ENCODE peak calls at places on chromosome 20, in four cellular contexts. Z is hepatocyte, I is GM23338, B is SK-N-SH. R is an unnamed sample.

GRCh38 chr20:39356913-39357312 is 394.8 kb downstream of the DHX35 start:
- DNase-seq in Z (no peak), I (no peak), B (no peak), R (no peak)

GRCh38 chr20:53778736-53779135 is 185.1 kb upstream of the ZNF217 start:
- DNase-seq in Z (no peak), I (no peak), B (no peak), R (no peak)

GRCh38 chr20:13469262-13469661 is 169.5 kb downstream of the TASP1 start:
- DNase-seq in Z (no peak), I (no peak), B (no peak), R (no peak)

GRCh38 chr20:31972481-31973386 is 4.8 kb downstream of the XKR7 start:
- DNase-seq in Z (no peak), I (peak; percentile 55), B (no peak), R (no peak)

GRCh38 chr20:23246682-23247664 is 103.6 kb upstream of the NXT1 start:
- DNase-seq in Z (no peak), I (no peak), B (no peak), R (no peak)

GRCh38 chr20:57097245-57097935 is 169.1 kb downstream of the BMP7 start:
- DNase-seq in Z (no peak), I (no peak), B (no peak), R (no peak)

GRCh38 chr20:9241232-9241692 is 172.4 kb downstream of the PLCB4 start:
- DNase-seq in Z (no peak), I (no peak), B (no peak), R (peak; percentile 88)

GRCh38 chr20:63312690-63313348 is 19.8 kb downstream of the COL20A1 start:
- DNase-seq in Z (no peak), I (no peak), B (no peak), R (no peak)

GRCh38 chr20:8749986-8750385 is 318.9 kb upstream of the PLCB4 start:
- DNase-seq in Z (no peak), I (no peak), B (no peak), R (peak; percentile 33)

GRCh38 chr20:11687546-11688292 is 230.0 kb upstream of the BTBD3 start:
- DNase-seq in Z (peak; percentile 69), I (no peak), B (no peak), R (peak; percentile 75)

GRCh38 chr20:59123677-59124060 is 40.0 kb upstream of the ZNF831 start:
- DNase-seq in Z (no peak), I (no peak), B (no peak), R (no peak)

GRCh38 chr20:59825563-59825920 is 107.9 kb downstream of the SYCP2 start:
- DNase-seq in Z (no peak), I (no peak), B (no peak), R (no peak)

GRCh38 chr20:24163501-24163900 is 174.9 kb upstream of the GGTLC1 start:
- DNase-seq in Z (no peak), I (no peak), B (no peak), R (no peak)

GRCh38 chr20:11919571-11919970 is 1.9 kb downstream of the BTBD3 start:
- DNase-seq in Z (no peak), I (no peak), B (no peak), R (no peak)

GRCh38 chr20:35870541-35871307 is 83.6 kb downstream of the SCAND1 start:
- DNase-seq in Z (no peak), I (no peak), B (no peak), R (no peak)

GRCh38 chr20:45211569-45212474 is 5.0 kb downstream of the SEMG1 start:
- DNase-seq in Z (no peak), I (peak; percentile 33), B (no peak), R (no peak)

GRCh38 chr20:52983726-52984450 is 11.7 kb downstream of the TSHZ2 start:
- DNase-seq in Z (no peak), I (peak; percentile 54), B (no peak), R (no peak)

GRCh38 chr20:56360899-56361199 is 2.1 kb downstream of the FAM210B start:
- DNase-seq in Z (no peak), I (no peak), B (no peak), R (no peak)

GRCh38 chr20:24934716-24935115 is 14.4 kb upstream of the CST7 start:
- DNase-seq in Z (no peak), I (no peak), B (no peak), R (no peak)

GRCh38 chr20:35283441-35284266 is 918 bp downstream of the EIF6 start:
- DNase-seq in Z (no peak), I (no peak), B (no peak), R (no peak)

GRCh38 chr20:50859161-50859560 is 64.3 kb downstream of the BCAS4 start:
- DNase-seq in Z (no peak), I (no peak), B (no peak), R (no peak)
- H4K20me1 ChIP-seq in Z (no peaks in the 10 kb centered on the region), I (no peaks in the 10 kb centered on the region), B (no peaks in the 10 kb centered on the region), R (no peaks in the 10 kb centered on the region)

GRCh38 chr20:50381771-50382593 is 128.2 kb upstream of the PTPN1 start:
- DNase-seq in Z (no peak), I (no peak), B (no peak), R (no peak)
- H3K4me3 ChIP-seq in Z (no peak overlapping the region), I (no peak overlapping the region), B (no peak overlapping the region), R (no peak overlapping the region)

GRCh38 chr20:3209946-3210317 is 634 bp downstream of the ITPA start:
- DNase-seq in Z (no peak), I (no peak), B (no peak), R (no peak)
- TF ChIP-seq EZH2phosphoT487 in Z (no peak), I (no peak), B (no peak), R (no peak)

GRCh38 chr20:49183444-49183843 is 4.7 kb downstream of the STAU1 start:
- DNase-seq in Z (no peak), I (no peak), B (no peak), R (no peak)

GRCh38 chr20:49187330-49188100 is 619 bp downstream of the STAU1 start:
- DNase-seq in Z (peak; percentile 59), I (peak; percentile 58), B (peak; percentile 77), R (no peak)

GRCh38 chr20:49184691-49185070 is 3.5 kb downstream of the STAU1 start:
- DNase-seq in Z (no peak), I (no peak), B (no peak), R (no peak)

GRCh38 chr20:49186535-49187329 is 1.4 kb downstream of the STAU1 start:
- DNase-seq in Z (peak; percentile 81), I (peak; percentile 35), B (peak; percentile 39), R (peak; percentile 76)

DNA sequence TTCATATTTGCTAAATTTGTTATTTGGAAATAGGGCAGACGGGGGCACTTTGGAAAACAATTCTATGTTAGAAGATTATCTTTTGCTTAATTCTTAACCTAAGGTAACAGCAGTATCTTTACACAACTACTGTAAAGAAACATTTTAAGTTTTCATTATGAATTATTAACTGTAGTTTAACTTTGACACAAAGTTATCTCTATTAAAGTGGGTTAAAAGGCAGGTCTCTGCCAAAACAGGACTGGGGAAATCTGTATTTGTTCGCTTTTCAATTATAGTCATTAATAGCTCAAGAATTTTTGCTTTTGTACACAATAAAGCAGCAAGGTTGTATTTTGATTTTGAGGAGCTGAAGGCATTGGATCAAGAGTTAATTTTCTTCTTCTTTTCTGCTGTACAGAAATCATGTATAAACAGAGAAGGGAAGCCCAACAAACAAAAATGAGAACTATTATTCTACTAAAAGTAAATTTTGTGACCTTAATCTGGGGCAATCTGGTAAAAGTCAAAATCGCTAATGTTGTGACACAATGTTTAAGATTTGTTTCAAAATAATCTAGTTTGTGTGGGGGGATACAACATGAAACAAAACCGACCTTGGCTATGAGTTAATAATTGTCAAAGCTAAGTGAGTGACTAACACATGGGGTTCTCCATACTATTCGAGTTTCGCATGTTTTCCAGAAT is 2.9 kb downstream of the STAU1 start:
- DNase-seq in Z (no peak), I (no peak), B (no peak), R (no peak)
- H4K20me1 ChIP-seq in Z (peaks cover 66% of the 10 kb centered on the region), I (peaks cover 62% of the 10 kb centered on the region), B (peaks cover 71% of the 10 kb centered on the region), R (peaks cover 38% of the 10 kb centered on the region)

GRCh38 chr20:50379991-50380696 is 130.0 kb upstream of the PTPN1 start:
- DNase-seq in Z (no peak), I (no peak), B (no peak), R (no peak)

GRCh38 chr20:50380697-50381040 is 129.5 kb upstream of the PTPN1 start:
- DNase-seq in Z (peak; percentile 32), I (peak; percentile 22), B (peak; percentile 81), R (peak; percentile 71)

GRCh38 chr20:50381053-50381732 is 129.0 kb upstream of the PTPN1 start:
- DNase-seq in Z (no peak), I (no peak), B (no peak), R (no peak)

GRCh38 chr20:50378170-50379000 is 131.8 kb upstream of the PTPN1 start:
- DNase-seq in Z (no peak), I (no peak), B (no peak), R (peak; percentile 77)

DNA sequence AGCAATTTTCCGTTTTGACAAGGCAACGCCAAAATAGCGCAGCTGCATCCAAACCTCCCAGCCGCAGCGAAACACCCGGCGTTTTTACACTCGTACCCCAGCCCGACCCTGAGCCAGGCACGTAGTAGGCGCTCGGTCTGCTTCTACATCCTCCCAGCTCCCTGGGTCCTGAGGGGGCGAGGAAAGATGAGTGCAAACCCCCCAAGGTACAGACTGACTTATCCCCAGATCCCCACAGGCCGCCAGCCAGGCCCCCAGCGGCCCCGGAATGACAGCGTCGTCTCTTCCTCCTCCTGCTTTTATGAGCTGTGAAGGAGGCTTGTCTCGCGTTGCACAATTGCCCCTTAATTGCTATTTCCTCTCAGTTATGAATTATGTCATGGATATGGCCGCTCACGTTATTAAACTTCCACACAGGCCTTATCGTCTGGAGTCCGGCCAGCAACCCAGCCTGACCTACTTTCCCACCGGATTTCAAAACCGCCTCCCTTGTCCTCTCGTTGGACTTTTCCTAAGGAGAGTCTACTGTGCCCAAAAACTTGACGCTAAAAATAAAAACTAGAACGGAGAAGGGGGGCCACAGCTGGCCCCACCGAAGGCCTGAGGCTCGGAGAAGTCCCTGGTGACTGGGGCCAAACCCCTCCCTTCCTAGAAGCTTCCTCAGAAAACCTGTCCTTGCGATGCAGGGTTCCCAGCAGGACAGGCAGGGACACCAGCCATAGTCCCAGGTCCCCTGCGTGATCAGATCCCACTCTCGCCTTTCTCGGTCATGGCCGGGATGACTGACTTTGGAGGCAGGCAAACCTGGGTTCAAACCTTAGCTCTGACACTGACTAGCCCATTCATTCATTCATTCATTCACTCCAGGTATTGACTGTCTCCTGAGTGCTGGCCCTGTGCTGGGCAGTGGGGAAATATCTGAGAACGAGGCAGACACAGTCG is 130.9 kb upstream of the PTPN1 start:
- DNase-seq in Z (peak; percentile 82), I (no peak), B (peak; percentile 67), R (no peak)
- H3K4me3 ChIP-seq in Z (no peak overlapping the region), I (no peak overlapping the region), B (no peak overlapping the region), R (no peak overlapping the region)

GRCh38 chr20:37421988-37422387 is 76.0 kb downstream of the SRC start:
- DNase-seq in Z (peak; percentile 55), I (no peak), B (no peak), R (no peak)
- TF ChIP-seq EZH2phosphoT487 in Z (no peak), I (no peak), B (no peak), R (no peak)

GRCh38 chr20:47297746-47298145 is 58.8 kb downstream of the ZMYND8 start:
- DNase-seq in Z (no peak), I (no peak), B (no peak), R (no peak)
- H4K20me1 ChIP-seq in Z (peaks cover under 1% of the 10 kb centered on the region), I (peaks cover 2% of the 10 kb centered on the region), B (no peaks in the 10 kb centered on the region), R (no peaks in the 10 kb centered on the region)

DNA sequence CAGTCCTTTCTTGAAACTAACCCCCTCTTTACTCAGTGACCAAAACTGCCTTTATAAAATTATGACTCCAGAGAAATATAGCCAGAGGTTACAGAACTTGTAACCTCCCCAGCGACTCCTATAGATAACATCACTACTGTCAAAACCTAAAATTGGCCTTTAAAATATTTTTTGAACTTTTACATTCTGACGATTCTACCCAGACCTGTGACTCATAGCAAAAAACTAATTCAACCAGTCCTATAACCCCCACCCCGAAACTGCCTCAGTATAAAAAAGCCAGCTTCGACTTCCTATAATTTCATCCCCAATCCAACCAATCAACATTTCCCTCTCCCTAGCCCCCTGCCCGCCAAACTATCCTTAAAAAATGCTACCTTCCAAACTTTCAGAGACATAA is 13.9 kb downstream of the JPH2 start:
- DNase-seq in Z (no peak), I (no peak), B (no peak), R (peak; percentile 85)
- H3K4me3 ChIP-seq in Z (no peak overlapping the region), I (no peak overlapping the region), B (no peak overlapping the region), R (peak overlapping the region; percentile 11)